ENCODE peak calls at places on chromosome 6, in nine cellular contexts. G, W, V, H, X, J, C, I and U are unnamed samples.

GRCh38 chr6:102488729-102489128 is 1095.2 kb downstream of the GRIK2 start:
- DNase-seq in H (no peak), G (no peak), I (no peak), J (no peak), X (no peak), V (peak), W (no peak), C (no peak), U (no peak)

GRCh38 chr6:106547053-106547414 is 82.3 kb downstream of the RTN4IP1 start:
- DNase-seq in G (no peak), C (no peak), H (no peak), I (no peak), J (no peak), V (peak), W (no peak), X (no peak), U (no peak)

GRCh38 chr6:36120539-36120938 is 9.8 kb upstream of the MAPK13 start:
- DNase-seq in W (peak), H (no peak), V (no peak), G (no peak), C (peak), I (no peak), X (no peak), J (peak), U (no peak)

GRCh38 chr6:122207794-122208193 is 191.7 kb upstream of the HSF2 start:
- DNase-seq in J (no peak), I (no peak), C (no peak), V (no peak), X (no peak), H (no peak), W (no peak), G (no peak), U (no peak)

GRCh38 chr6:87832025-87832825 is 130.2 kb upstream of the AKIRIN2 start:
- DNase-seq in I (no peak), C (no peak), V (peak), W (no peak), H (no peak), X (no peak), G (no peak), J (no peak), U (no peak)

GRCh38 chr6:166050559-166050958 is 117.1 kb downstream of the TBXT start:
- DNase-seq in V (no peak), G (no peak), X (peak), C (no peak), W (no peak), H (no peak), J (no peak), I (no peak), U (peak)

GRCh38 chr6:168992696-168993185 is 260.9 kb downstream of the THBS2 start:
- DNase-seq in H (no peak), I (no peak), W (no peak), J (no peak), X (no peak), G (no peak), C (no peak), V (no peak), U (no peak)

GRCh38 chr6:54473328-54473727 is 165.1 kb downstream of the TINAG start:
- DNase-seq in I (no peak), C (no peak), V (no peak), G (no peak), X (no peak), W (no peak), H (no peak), J (no peak), U (no peak)

GRCh38 chr6:17863971-17864754 is 123.3 kb downstream of the KIF13A start:
- DNase-seq in G (peak), I (no peak), X (no peak), C (peak), J (no peak), V (peak), W (no peak), H (no peak), U (no peak)

GRCh38 chr6:158344534-158344933 is 32.3 kb downstream of the TULP4 start:
- DNase-seq in H (no peak), J (no peak), C (no peak), W (no peak), V (no peak), X (no peak), I (no peak), G (no peak), U (no peak)

DNA sequence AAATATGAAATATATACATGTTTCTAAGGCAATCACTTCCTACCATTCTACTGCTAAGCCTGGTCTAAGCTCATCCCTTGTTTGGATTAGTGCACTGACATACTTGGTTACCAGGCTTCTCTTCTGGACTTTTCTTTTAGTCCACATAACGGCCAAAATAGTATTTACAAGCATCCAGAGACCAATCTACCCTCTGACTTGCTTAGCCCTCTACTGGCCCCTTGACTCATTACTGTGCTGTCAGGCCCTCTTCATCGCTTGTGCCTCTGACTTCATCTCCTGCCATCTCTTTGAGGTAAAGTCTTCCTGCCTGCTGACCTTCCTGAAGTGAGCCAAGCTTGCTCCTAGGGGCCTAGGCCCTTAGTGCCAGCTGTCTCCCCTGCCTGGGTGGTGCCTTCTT is 35.1 kb downstream of the TULP4 start:
- DNase-seq in J (no peak), W (no peak), G (no peak), X (no peak), H (no peak), I (no peak), V (no peak), C (no peak), U (no peak)
- TF ChIP-seq CTCF in J (no peak), W (no peak), G (no peak), X (no peak), H (no peak), I (no peak), V (peak), C (no peak), U (no peak)

GRCh38 chr6:44843734-44844133 is 456.2 kb downstream of the CDC5L start:
- DNase-seq in V (no peak), G (no peak), J (no peak), X (no peak), C (no peak), I (no peak), H (no peak), W (no peak), U (no peak)
- TF ChIP-seq CTCF in V (no peak), G (no peak), J (no peak), X (no peak), C (no peak), I (no peak), H (no peak), W (no peak), U (no peak)

DNA sequence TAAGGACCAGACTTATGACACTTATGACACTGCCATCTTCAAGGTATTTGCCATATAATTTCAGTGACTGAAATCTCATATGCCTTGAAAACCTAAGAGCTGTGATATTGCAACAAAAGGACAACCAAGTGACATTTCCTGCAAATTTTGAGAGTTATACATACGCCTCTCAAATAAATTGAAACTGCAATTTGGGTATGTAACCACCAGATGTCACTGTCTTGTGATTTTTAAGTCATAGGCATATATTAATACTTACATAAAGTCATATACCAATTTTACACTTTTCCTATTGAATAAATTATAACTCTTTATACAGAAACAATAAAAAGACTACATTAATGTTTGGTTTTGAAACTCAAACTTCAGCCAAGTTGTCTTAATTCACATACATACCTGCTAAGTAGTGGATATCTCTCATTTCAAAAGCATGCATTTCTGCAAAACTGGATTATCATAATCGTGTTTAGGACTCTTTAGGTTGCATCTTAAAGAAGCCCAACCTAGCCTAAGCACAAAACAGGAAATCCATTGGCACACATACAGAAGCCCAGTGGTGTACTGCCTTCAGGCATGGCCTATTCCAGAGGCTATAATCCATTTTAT is 180.2 kb downstream of the PACRG start:
- DNase-seq in I (peak), C (no peak), G (no peak), J (no peak), V (peak), W (no peak), H (no peak), X (no peak), U (peak)
- TF ChIP-seq CTCF in I (peak), C (peak), G (peak), J (no peak), V (peak), W (no peak), H (peak), X (peak), U (peak)

GRCh38 chr6:142045380-142046270 is 87.1 kb upstream of the GJE1 start:
- DNase-seq in J (no peak), V (peak), C (no peak), X (no peak), I (peak), H (no peak), G (no peak), W (no peak), U (no peak)
- TF ChIP-seq CTCF in J (no peak), V (peak), C (no peak), X (no peak), I (peak), H (no peak), G (peak), W (no peak), U (peak)

GRCh38 chr6:45613678-45614077 is 235.9 kb upstream of the SUPT3H start:
- DNase-seq in J (no peak), H (no peak), X (no peak), I (no peak), V (peak), C (peak), G (peak), W (no peak), U (no peak)
- TF ChIP-seq CTCF in J (no peak), H (no peak), X (no peak), I (peak), V (peak), C (no peak), G (no peak), W (no peak), U (no peak)

GRCh38 chr6:164042212-164042611 is 627.7 kb downstream of the QKI start:
- DNase-seq in H (no peak), J (no peak), I (no peak), C (no peak), G (no peak), V (no peak), W (no peak), X (no peak), U (no peak)

GRCh38 chr6:164040994-164041393 is 626.5 kb downstream of the QKI start:
- DNase-seq in J (no peak), I (no peak), W (no peak), G (no peak), H (no peak), C (no peak), X (no peak), V (no peak), U (no peak)

GRCh38 chr6:164035912-164036485 is 621.5 kb downstream of the QKI start:
- DNase-seq in W (no peak), H (no peak), J (no peak), C (peak), V (no peak), G (no peak), I (no peak), X (no peak), U (no peak)

GRCh38 chr6:164037165-164037564 is 622.6 kb downstream of the QKI start:
- DNase-seq in C (no peak), I (no peak), V (no peak), W (no peak), J (no peak), H (no peak), X (no peak), G (no peak), U (no peak)

GRCh38 chr6:164039954-164040375 is 625.4 kb downstream of the QKI start:
- DNase-seq in H (no peak), G (no peak), C (peak), J (peak), X (peak), W (no peak), V (peak), I (no peak), U (no peak)
- TF ChIP-seq CTCF in H (no peak), G (no peak), C (no peak), J (no peak), X (no peak), W (no peak), V (no peak), I (no peak), U (no peak)

DNA sequence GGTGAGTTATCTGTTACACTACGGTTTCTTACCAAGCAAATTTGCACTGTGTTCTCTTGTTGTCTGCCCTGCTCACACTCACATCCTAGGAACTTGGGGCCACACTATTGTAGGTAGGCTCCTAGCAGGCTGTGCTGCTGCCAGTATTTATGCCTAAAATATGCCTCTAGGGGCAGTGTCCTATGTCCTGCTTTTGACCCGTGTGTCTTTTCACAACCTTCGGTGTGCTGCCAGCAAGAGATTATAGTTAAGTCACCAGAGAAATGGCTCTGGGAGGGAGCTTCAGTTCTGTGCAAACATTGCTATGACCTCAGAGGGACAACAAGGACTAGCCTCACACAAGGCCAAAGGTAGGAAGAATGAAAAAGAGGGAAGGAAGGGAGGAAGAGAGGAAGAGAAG is 8.9 kb upstream of the TAAR5 start:
- DNase-seq in G (no peak), X (peak), W (no peak), J (no peak), C (no peak), V (no peak), I (no peak), H (no peak), U (peak)
- TF ChIP-seq CTCF in G (peak), X (peak), W (no peak), J (no peak), C (no peak), V (peak), I (peak), H (peak), U (peak)